ENCODE peak calls at places on chromosomes 13 and 19, in nine cellular contexts. X is prostate gland; J is breast epithelium; G is CD8-positive, alpha-beta T cell; M is uterus; E is cardiac muscle cell; O is CD8-positive, alpha-beta memory T cell; H is mesendoderm; D is ascending aorta. R is an unnamed sample.

GRCh38 chr13:51488212-51488611 is 35.4 kb upstream of the INTS6 start:
- DNase-seq in X (no peak), J (no peak), G (no peak), M (no peak), E (no peak), O (no peak), H (no peak), D (no peak), R (no peak)

GRCh38 chr13:44092053-44092452 is 212.3 kb downstream of the LACC1 start:
- DNase-seq in X (no peak), J (no peak), G (no peak), M (no peak), E (no peak), O (no peak), H (no peak), D (no peak), R (no peak)

GRCh38 chr19:28581468-28581770 is 631.5 kb downstream of the UQCRFS1 start:
- DNase-seq in X (no peak), J (no peak), G (no peak), M (no peak), E (no peak), O (no peak), H (no peak), D (no peak), R (no peak)

GRCh38 chr19:1925544-1925943 is 15.4 kb upstream of the CSNK1G2 start:
- DNase-seq in X (no peak), J (no peak), G (no peak), M (no peak), E (no peak), O (no peak), H (no peak), D (no peak), R (no peak)

GRCh38 chr13:21060827-21061076 is 634 bp downstream of the LATS2 start:
- DNase-seq in X (no peak), J (no peak), G (no peak), M (peak; percentile 34), E (no peak), O (no peak), H (no peak), D (no peak), R (peak; percentile 66)

GRCh38 chr13:51636349-51636890 is 52.2 kb downstream of the WDFY2 start:
- DNase-seq in X (peak; percentile 23), J (no peak), G (no peak), M (no peak), E (no peak), O (no peak), H (no peak), D (no peak), R (no peak)

GRCh38 chr13:90105276-90105675 is 1242.2 kb upstream of the MIR17HG start:
- DNase-seq in X (no peak), J (no peak), G (no peak), M (no peak), E (no peak), O (no peak), H (peak; percentile 37), D (no peak), R (no peak)

GRCh38 chr19:16328824-16329482 is 4.3 kb downstream of the KLF2 start:
- DNase-seq in X (no peak), J (no peak), G (peak; percentile 80), M (no peak), E (no peak), O (peak; percentile 80), H (no peak), D (no peak), R (no peak)

GRCh38 chr19:13057147-13057572 is 45.5 kb downstream of the LYL1 start:
- DNase-seq in X (peak; percentile 62), J (no peak), G (no peak), M (no peak), E (no peak), O (no peak), H (no peak), D (no peak), R (no peak)

GRCh38 chr13:93788456-93788855 is 561.8 kb downstream of the GPC6 start:
- DNase-seq in X (no peak), J (no peak), G (no peak), M (no peak), E (no peak), O (no peak), H (no peak), D (no peak), R (no peak)

GRCh38 chr13:97367427-97367826 is 66.5 kb upstream of the RAP2A start:
- DNase-seq in X (no peak), J (no peak), G (no peak), M (peak; percentile 50), E (no peak), O (no peak), H (peak; percentile 75), D (no peak), R (no peak)

GRCh38 chr19:17677002-17677401 is 11.2 kb downstream of the UNC13A start:
- DNase-seq in X (no peak), J (no peak), G (no peak), M (no peak), E (peak; percentile 20), O (no peak), H (peak; percentile 45), D (no peak), R (no peak)

DNA sequence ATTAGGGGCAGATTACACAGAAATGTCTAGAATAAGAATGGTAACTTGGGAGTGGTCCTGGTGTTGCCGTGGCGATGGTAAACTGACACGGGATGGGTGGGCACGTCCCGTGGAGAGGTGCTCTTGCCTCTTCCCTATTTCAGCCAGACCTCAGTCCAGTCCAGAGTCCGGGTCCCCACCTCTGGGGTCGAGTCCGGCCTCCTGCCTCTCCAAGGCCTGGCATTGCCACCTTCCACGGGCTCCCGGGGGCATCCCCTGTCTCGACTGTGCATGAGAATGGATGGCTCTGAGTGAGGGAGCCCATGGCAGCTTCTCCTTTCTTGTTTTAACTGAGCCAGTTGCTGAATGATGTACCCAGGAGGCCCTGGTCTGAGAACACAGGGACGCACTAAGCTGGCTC is 142.3 kb downstream of the SOX1 start:
- DNase-seq in X (no peak), J (no peak), G (no peak), M (no peak), E (no peak), O (no peak), H (no peak), D (no peak), R (no peak)
- H3K4me1 ChIP-seq in X (no peaks in the 10 kb centered on the region), J (no peaks in the 10 kb centered on the region), G (no peaks in the 10 kb centered on the region), M (no peaks in the 10 kb centered on the region), E (peaks cover 6% of the 10 kb centered on the region), O (no peaks in the 10 kb centered on the region), H (no peaks in the 10 kb centered on the region), D (no peaks in the 10 kb centered on the region), R (peaks cover 19% of the 10 kb centered on the region)

GRCh38 chr19:47723573-47723923 is 10.3 kb downstream of the EHD2 start:
- DNase-seq in X (no peak), J (no peak), G (no peak), M (peak; percentile 82), E (no peak), O (no peak), H (peak; percentile 42), D (peak; percentile 88), R (peak; percentile 54)

GRCh38 chr19:47725759-47726401 is 12.7 kb downstream of the EHD2 start:
- DNase-seq in X (peak; percentile 75), J (no peak), G (no peak), M (no peak), E (no peak), O (no peak), H (no peak), D (no peak), R (no peak)

GRCh38 chr19:47729799-47730520 is 15.4 kb upstream of the NOP53 start:
- DNase-seq in X (peak; percentile 36), J (peak; percentile 88), G (no peak), M (peak; percentile 79), E (peak; percentile 75), O (no peak), H (peak; percentile 95), D (peak; percentile 87), R (peak; percentile 88)

GRCh38 chr19:47729468-47729798 is 15.9 kb upstream of the NOP53 start:
- DNase-seq in X (peak; percentile 75), J (peak; percentile 89), G (no peak), M (peak; percentile 87), E (no peak), O (no peak), H (peak; percentile 96), D (peak; percentile 93), R (peak; percentile 72)

DNA sequence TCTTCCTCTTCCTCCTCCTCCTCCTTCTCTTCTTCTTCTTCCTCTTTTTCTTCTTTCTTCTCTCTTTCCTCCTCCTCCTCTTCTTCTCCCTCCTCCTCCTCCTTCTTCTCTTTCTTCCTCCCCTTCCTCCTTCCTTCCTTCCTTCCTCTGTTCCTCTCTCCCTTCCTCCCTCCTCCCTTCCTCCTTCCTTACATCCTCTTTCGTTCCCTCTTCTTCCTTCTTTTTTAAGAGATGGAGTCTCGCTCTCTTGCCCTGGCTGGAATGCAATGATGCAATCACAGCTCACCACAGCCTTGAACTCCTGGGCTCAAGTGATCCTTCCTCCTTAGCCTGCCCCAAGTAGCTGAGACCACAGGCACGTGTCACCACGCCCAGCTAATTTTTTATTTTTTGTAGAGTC is 13.2 kb downstream of the EHD2 start:
- DNase-seq in X (no peak), J (no peak), G (no peak), M (no peak), E (no peak), O (no peak), H (no peak), D (no peak), R (no peak)
- H3K4me1 ChIP-seq in X (no peaks in the 10 kb centered on the region), J (peaks cover 9% of the 10 kb centered on the region), G (peaks cover 15% of the 10 kb centered on the region), M (peaks cover 24% of the 10 kb centered on the region), E (no peaks in the 10 kb centered on the region), O (peaks cover 11% of the 10 kb centered on the region), H (peaks cover 3% of the 10 kb centered on the region), D (peaks cover 11% of the 10 kb centered on the region), R (peaks cover 87% of the 10 kb centered on the region)

DNA sequence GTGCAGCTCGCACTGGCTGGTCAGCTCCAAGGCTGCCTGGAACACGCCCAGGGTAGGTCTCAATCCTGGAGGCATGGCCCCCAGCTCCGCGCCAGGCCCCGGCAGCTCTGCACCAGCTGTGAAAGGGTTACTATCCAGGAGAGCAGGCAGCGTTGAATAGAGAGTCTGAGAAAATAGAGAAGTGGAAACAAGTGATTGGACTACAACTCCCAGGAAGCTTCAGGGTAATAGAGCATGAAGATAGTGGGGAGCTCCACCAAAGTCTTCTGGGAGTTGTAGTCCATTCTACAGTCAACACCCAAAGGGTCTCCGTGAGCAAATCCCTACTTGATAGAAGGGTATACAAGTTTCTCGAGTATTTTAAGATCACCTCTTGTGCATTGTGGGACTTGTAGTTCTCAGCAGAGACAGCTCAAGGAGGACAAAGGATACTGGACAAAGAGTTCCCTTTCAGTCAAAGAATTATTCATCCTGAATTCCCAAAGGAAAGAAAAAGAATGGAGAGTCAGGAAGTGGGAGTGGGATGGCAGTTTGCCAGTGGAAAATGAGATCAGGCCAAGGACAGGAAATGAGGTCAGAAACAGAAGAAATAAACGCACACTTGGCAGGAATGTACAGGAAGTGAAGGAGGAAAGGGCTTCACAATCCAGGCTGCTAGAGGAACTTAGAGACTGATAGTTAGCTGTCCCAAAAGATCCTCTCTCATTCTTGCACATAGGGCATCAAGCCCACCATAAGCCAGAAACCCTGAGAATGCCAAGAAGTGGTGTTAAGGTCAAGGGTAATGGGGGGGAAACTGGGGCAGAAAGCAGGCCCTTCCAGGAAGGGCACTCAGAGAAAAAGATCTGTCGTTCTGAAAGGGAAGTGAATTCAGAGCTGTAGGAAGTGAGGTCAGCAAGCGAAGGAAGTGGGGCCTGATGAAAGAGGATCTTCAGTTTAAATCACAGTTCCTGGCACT is 5.5 kb upstream of the MAMSTR start:
- DNase-seq in X (no peak), J (no peak), G (no peak), M (peak; percentile 80), E (peak; percentile 66), O (peak; percentile 67), H (peak; percentile 77), D (peak; percentile 89), R (no peak)
- H3K4me1 ChIP-seq in X (no peaks in the 10 kb centered on the region), J (no peaks in the 10 kb centered on the region), G (peaks cover 26% of the 10 kb centered on the region), M (peaks cover 2% of the 10 kb centered on the region), E (peaks cover 3% of the 10 kb centered on the region), O (peaks cover 37% of the 10 kb centered on the region), H (no peaks in the 10 kb centered on the region), D (no peaks in the 10 kb centered on the region), R (peaks cover 12% of the 10 kb centered on the region)

GRCh38 chr13:111225184-111225583 is 95.3 kb upstream of the TEX29 start:
- DNase-seq in X (no peak), J (no peak), G (no peak), M (no peak), E (no peak), O (no peak), H (no peak), D (no peak), R (no peak)
- H3K4me1 ChIP-seq in X (no peaks in the 10 kb centered on the region), J (no peaks in the 10 kb centered on the region), G (peaks cover 12% of the 10 kb centered on the region), M (peaks cover 6% of the 10 kb centered on the region), E (no peaks in the 10 kb centered on the region), O (no peaks in the 10 kb centered on the region), H (peaks cover 2% of the 10 kb centered on the region), D (peaks cover 2% of the 10 kb centered on the region), R (peaks cover 24% of the 10 kb centered on the region)

R was measured in heart right ventricle.